ENCODE peak calls at places on chromosomes 4 and X, in six cellular contexts. One of them, this sample, is unnamed.

GRCh38 chrX:70025464-70025863 is 24.3 kb downstream of the AWAT2 start:
- DNase-seq in endothelial cell of umbilical vein: peak
- DNase-seq in heart right ventricle: no peak
- DNase-seq in A549: no peak
- DNase-seq in neural progenitor cell: no peak
- DNase-seq in tibial nerve: no peak
- DNase-seq in this sample: no peak

GRCh38 chr4:112112590-112113170 is 32.6 kb upstream of the FAM241A start:
- DNase-seq in endothelial cell of umbilical vein: no peak
- DNase-seq in tibial nerve: no peak
- DNase-seq in A549: peak
- DNase-seq in neural progenitor cell: no peak
- DNase-seq in heart right ventricle: no peak
- DNase-seq in this sample: no peak

GRCh38 chr4:140726776-140727500 is 29.2 kb downstream of the TBC1D9 start:
- DNase-seq in endothelial cell of umbilical vein: peak
- DNase-seq in A549: peak
- DNase-seq in heart right ventricle: no peak
- DNase-seq in neural progenitor cell: no peak
- DNase-seq in tibial nerve: no peak
- DNase-seq in this sample: no peak

GRCh38 chr4:8820178-8821102 is 51.2 kb downstream of the HMX1 start:
- DNase-seq in neural progenitor cell: peak
- DNase-seq in heart right ventricle: no peak
- DNase-seq in tibial nerve: no peak
- DNase-seq in A549: no peak
- DNase-seq in endothelial cell of umbilical vein: no peak
- DNase-seq in this sample: no peak

GRCh38 chr4:79442422-79442821 is 34.4 kb upstream of the GK2 start:
- DNase-seq in heart right ventricle: no peak
- DNase-seq in A549: no peak
- DNase-seq in endothelial cell of umbilical vein: no peak
- DNase-seq in tibial nerve: no peak
- DNase-seq in neural progenitor cell: no peak
- DNase-seq in this sample: no peak

GRCh38 chr4:40843696-40844095 is 93.9 kb downstream of the NSUN7 start:
- DNase-seq in A549: peak
- DNase-seq in neural progenitor cell: peak
- DNase-seq in tibial nerve: no peak
- DNase-seq in heart right ventricle: no peak
- DNase-seq in endothelial cell of umbilical vein: no peak
- DNase-seq in this sample: peak

GRCh38 chr4:177480796-177481195 is 38.6 kb upstream of the AGA start:
- DNase-seq in neural progenitor cell: no peak
- DNase-seq in A549: no peak
- DNase-seq in endothelial cell of umbilical vein: no peak
- DNase-seq in tibial nerve: no peak
- DNase-seq in heart right ventricle: no peak
- DNase-seq in this sample: no peak

GRCh38 chrX:19535481-19535880 is 20.2 kb upstream of the MAP3K15 start:
- DNase-seq in tibial nerve: no peak
- DNase-seq in heart right ventricle: no peak
- DNase-seq in neural progenitor cell: peak
- DNase-seq in endothelial cell of umbilical vein: no peak
- DNase-seq in A549: peak
- DNase-seq in this sample: peak

GRCh38 chrX:29487714-29488113 is 727.6 kb upstream of the MAGEB2 start:
- DNase-seq in heart right ventricle: no peak
- DNase-seq in A549: no peak
- DNase-seq in tibial nerve: no peak
- DNase-seq in endothelial cell of umbilical vein: no peak
- DNase-seq in neural progenitor cell: no peak
- DNase-seq in this sample: no peak

GRCh38 chr4:36341936-36342335 is 60.5 kb downstream of the DTHD1 start:
- DNase-seq in heart right ventricle: no peak
- DNase-seq in A549: no peak
- DNase-seq in endothelial cell of umbilical vein: no peak
- DNase-seq in tibial nerve: no peak
- DNase-seq in neural progenitor cell: no peak
- DNase-seq in this sample: no peak

GRCh38 chr4:140238353-140239041 is 84.5 kb upstream of the MAML3 start:
- DNase-seq in heart right ventricle: peak
- DNase-seq in A549: no peak
- DNase-seq in tibial nerve: peak
- DNase-seq in endothelial cell of umbilical vein: peak
- DNase-seq in neural progenitor cell: peak
- DNase-seq in this sample: no peak

GRCh38 chr4:87506974-87507701 is 22.0 kb downstream of the SPARCL1 start:
- DNase-seq in heart right ventricle: no peak
- DNase-seq in A549: no peak
- DNase-seq in tibial nerve: no peak
- DNase-seq in endothelial cell of umbilical vein: no peak
- DNase-seq in neural progenitor cell: no peak
- DNase-seq in this sample: no peak

GRCh38 chr4:76982638-76983579 is 33.4 kb downstream of the SEPTIN11 start:
- DNase-seq in endothelial cell of umbilical vein: no peak
- DNase-seq in heart right ventricle: no peak
- DNase-seq in A549: no peak
- DNase-seq in tibial nerve: no peak
- DNase-seq in neural progenitor cell: no peak
- DNase-seq in this sample: no peak

GRCh38 chr4:127732623-127733199 is 2.5 kb downstream of the SLC25A31 start:
- DNase-seq in heart right ventricle: no peak
- DNase-seq in endothelial cell of umbilical vein: peak
- DNase-seq in neural progenitor cell: peak
- DNase-seq in tibial nerve: no peak
- DNase-seq in A549: peak
- DNase-seq in this sample: peak

GRCh38 chr4:61210186-61210939 is 10.2 kb downstream of the ADGRL3 start:
- DNase-seq in tibial nerve: no peak
- DNase-seq in neural progenitor cell: peak
- DNase-seq in endothelial cell of umbilical vein: no peak
- DNase-seq in heart right ventricle: no peak
- DNase-seq in A549: no peak
- DNase-seq in this sample: no peak

GRCh38 chr4:107279729-107280128 is 243.6 kb upstream of the DKK2 start:
- DNase-seq in A549: peak
- DNase-seq in endothelial cell of umbilical vein: peak
- DNase-seq in tibial nerve: no peak
- DNase-seq in heart right ventricle: no peak
- DNase-seq in neural progenitor cell: no peak
- DNase-seq in this sample: no peak

GRCh38 chr4:38673109-38673978 is 9.3 kb downstream of the KLF3 start:
- DNase-seq in neural progenitor cell: no peak
- DNase-seq in tibial nerve: no peak
- DNase-seq in endothelial cell of umbilical vein: peak
- DNase-seq in heart right ventricle: peak
- DNase-seq in A549: peak
- DNase-seq in this sample: no peak

GRCh38 chr4:102734116-102734515 is 26.7 kb downstream of the MANBA start:
- DNase-seq in endothelial cell of umbilical vein: no peak
- DNase-seq in neural progenitor cell: no peak
- DNase-seq in A549: no peak
- DNase-seq in heart right ventricle: no peak
- DNase-seq in tibial nerve: no peak
- DNase-seq in this sample: no peak

GRCh38 chr4:161799687-161800086 is 364.1 kb downstream of the FSTL5 start:
- DNase-seq in endothelial cell of umbilical vein: no peak
- DNase-seq in neural progenitor cell: no peak
- DNase-seq in heart right ventricle: no peak
- DNase-seq in A549: peak
- DNase-seq in tibial nerve: no peak
- DNase-seq in this sample: no peak

DNA sequence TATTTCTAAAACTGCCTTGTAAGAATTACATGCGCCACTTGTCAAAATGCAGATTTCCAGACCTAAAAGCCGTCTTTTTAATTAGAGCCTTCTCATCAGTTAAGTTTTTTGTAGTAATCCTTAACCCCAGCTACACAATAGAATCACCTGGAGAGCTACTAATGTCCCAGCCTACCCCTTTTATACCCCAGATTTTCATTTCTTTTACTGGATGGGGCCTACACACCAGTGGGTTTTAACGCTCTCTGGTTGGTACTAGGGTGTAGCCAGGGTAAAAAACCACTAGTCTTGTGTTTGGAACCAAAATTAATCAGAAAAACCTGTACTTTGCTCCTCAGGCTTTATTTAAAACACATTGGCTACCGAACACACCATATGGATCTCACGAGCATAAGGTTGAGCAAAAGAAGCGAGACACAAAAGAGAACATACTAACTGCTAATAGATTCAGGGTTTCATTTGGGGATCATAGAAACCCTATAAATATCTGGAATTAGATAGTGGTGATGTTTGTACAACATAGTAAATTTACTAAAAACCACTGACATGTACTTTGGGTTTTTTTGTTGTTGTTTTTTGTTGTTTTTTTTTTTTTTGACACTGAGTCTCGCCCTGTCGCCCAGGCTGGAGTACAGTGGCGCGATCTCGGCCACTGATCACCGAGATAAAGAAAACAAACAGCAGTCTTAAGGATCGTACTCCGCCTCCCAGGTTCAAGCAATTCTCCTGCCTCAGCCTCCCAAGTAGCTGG is 30.6 kb downstream of the BBS12 start:
- DNase-seq in tibial nerve: no peak
- DNase-seq in heart right ventricle: no peak
- DNase-seq in neural progenitor cell: peak
- DNase-seq in A549: no peak
- DNase-seq in endothelial cell of umbilical vein: no peak
- DNase-seq in this sample: no peak
- H3K27ac ChIP-seq in tibial nerve: no peak
- H3K27ac ChIP-seq in heart right ventricle: no peak
- H3K27ac ChIP-seq in neural progenitor cell: peak
- H3K27ac ChIP-seq in A549: peak
- H3K27ac ChIP-seq in endothelial cell of umbilical vein: no peak
- H3K27ac ChIP-seq in this sample: no peak

DNA sequence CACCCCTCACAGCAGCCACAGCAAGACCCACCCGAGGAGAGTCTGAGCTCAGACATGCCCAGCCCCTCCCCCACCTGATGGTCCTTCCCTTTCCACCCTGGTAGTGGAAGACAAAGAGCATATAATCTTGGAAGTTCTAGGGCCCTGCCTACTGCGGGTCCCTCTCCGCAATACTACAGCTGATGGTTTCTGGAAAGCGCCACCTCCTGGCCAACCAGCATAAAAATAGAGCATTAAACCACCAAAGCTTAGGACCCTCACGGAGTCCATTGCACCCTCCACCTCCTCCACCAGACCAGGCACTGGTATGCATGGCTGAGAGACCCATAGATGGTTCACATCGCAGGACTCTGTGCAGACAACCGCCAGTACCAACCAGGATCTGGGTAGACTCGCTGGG is 78.2 kb downstream of the SH3BGRL start:
- DNase-seq in neural progenitor cell: no peak
- DNase-seq in A549: peak
- DNase-seq in tibial nerve: no peak
- DNase-seq in endothelial cell of umbilical vein: no peak
- DNase-seq in heart right ventricle: no peak
- DNase-seq in this sample: no peak
- TF ChIP-seq CTCF in neural progenitor cell: peak
- TF ChIP-seq CTCF in A549: no peak
- TF ChIP-seq CTCF in tibial nerve: no peak
- TF ChIP-seq CTCF in endothelial cell of umbilical vein: no peak
- TF ChIP-seq CTCF in heart right ventricle: no peak
- TF ChIP-seq CTCF in this sample: peak

DNA sequence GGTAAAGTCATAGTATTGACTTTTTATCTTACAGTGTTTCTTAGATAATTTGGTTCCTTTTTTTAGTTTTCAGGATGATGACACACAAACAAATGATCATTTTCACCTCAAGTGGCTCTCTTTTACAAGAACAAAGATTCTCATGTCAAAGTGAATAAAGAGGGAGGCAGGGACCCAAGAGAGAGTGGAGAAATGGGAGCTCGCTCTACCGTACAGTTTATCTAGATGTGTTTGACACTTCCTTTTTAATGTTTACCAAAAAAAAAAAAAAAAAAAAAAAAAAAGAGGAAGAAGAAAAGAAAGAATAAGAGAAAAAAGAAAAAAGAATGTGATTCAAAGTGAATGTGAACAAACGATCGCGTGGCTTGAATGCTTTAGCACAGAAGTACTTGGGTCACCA is 75.6 kb upstream of the GRXCR1 start:
- DNase-seq in neural progenitor cell: no peak
- DNase-seq in A549: no peak
- DNase-seq in endothelial cell of umbilical vein: no peak
- DNase-seq in heart right ventricle: no peak
- DNase-seq in tibial nerve: no peak
- DNase-seq in this sample: no peak
- H3K27ac ChIP-seq in neural progenitor cell: no peak
- H3K27ac ChIP-seq in A549: no peak
- H3K27ac ChIP-seq in endothelial cell of umbilical vein: no peak
- H3K27ac ChIP-seq in heart right ventricle: no peak
- H3K27ac ChIP-seq in tibial nerve: no peak
- H3K27ac ChIP-seq in this sample: no peak

GRCh38 chr4:98493305-98493704 is 165.1 kb downstream of the TSPAN5 start:
- DNase-seq in endothelial cell of umbilical vein: no peak
- DNase-seq in tibial nerve: no peak
- DNase-seq in neural progenitor cell: no peak
- DNase-seq in A549: no peak
- DNase-seq in heart right ventricle: no peak
- DNase-seq in this sample: no peak

GRCh38 chr4:98498774-98499173 is 159.6 kb downstream of the TSPAN5 start:
- DNase-seq in A549: no peak
- DNase-seq in endothelial cell of umbilical vein: no peak
- DNase-seq in tibial nerve: no peak
- DNase-seq in heart right ventricle: no peak
- DNase-seq in neural progenitor cell: no peak
- DNase-seq in this sample: no peak

GRCh38 chr4:98501383-98501782 is 157.0 kb downstream of the TSPAN5 start:
- DNase-seq in A549: no peak
- DNase-seq in tibial nerve: no peak
- DNase-seq in neural progenitor cell: no peak
- DNase-seq in heart right ventricle: no peak
- DNase-seq in endothelial cell of umbilical vein: no peak
- DNase-seq in this sample: no peak

GRCh38 chr4:98491862-98492554 is 166.4 kb downstream of the TSPAN5 start:
- DNase-seq in endothelial cell of umbilical vein: no peak
- DNase-seq in A549: no peak
- DNase-seq in neural progenitor cell: peak
- DNase-seq in tibial nerve: no peak
- DNase-seq in heart right ventricle: no peak
- DNase-seq in this sample: no peak

GRCh38 chr4:98496446-98496845 is 162.0 kb downstream of the TSPAN5 start:
- DNase-seq in A549: no peak
- DNase-seq in tibial nerve: no peak
- DNase-seq in neural progenitor cell: no peak
- DNase-seq in heart right ventricle: no peak
- DNase-seq in endothelial cell of umbilical vein: no peak
- DNase-seq in this sample: no peak
- TF ChIP-seq CTCF in A549: no peak
- TF ChIP-seq CTCF in tibial nerve: no peak
- TF ChIP-seq CTCF in neural progenitor cell: no peak
- TF ChIP-seq CTCF in heart right ventricle: no peak
- TF ChIP-seq CTCF in endothelial cell of umbilical vein: no peak
- TF ChIP-seq CTCF in this sample: no peak

GRCh38 chrX:133986008-133986683 is 752 bp upstream of the GPC3 start:
- DNase-seq in tibial nerve: no peak
- DNase-seq in neural progenitor cell: no peak
- DNase-seq in heart right ventricle: no peak
- DNase-seq in endothelial cell of umbilical vein: no peak
- DNase-seq in A549: no peak
- DNase-seq in this sample: no peak
- H3K27ac ChIP-seq in tibial nerve: no peak
- H3K27ac ChIP-seq in neural progenitor cell: peak
- H3K27ac ChIP-seq in heart right ventricle: no peak
- H3K27ac ChIP-seq in endothelial cell of umbilical vein: no peak
- H3K27ac ChIP-seq in A549: no peak
- H3K27ac ChIP-seq in this sample: no peak